ENCODE peak calls at places on chromosome 12, in eight cellular contexts. One of them, this sample, is unnamed.

GRCh38 chr12:110379201-110379600 is 24.3 kb downstream of the ANAPC7 start:
- DNase-seq in frontal cortex: no peak
- DNase-seq in HCT116: no peak
- DNase-seq in coronary artery: no peak
- DNase-seq in stimulated activated naive CD8-positive, alpha-beta T cell treated with anti-CD3 and anti-CD28 coated beads, Interleukin-15, Interleukin-2, amounts not matched to agents 100 U/mL and 50 U/mL, for 24 hours: no peak
- DNase-seq in germinal center: no peak
- DNase-seq in D341Med: no peak
- DNase-seq in activated CD4-positive, alpha-beta T cell treated with anti-CD3 and anti-CD28 coated beads, Interleukin-2, amount 50 U/mL, for 24 hours: no peak
- DNase-seq in this sample: no peak

GRCh38 chr12:108890208-108890607 is 10.3 kb downstream of the DAO start:
- DNase-seq in frontal cortex: no peak
- DNase-seq in HCT116: no peak
- DNase-seq in coronary artery: no peak
- DNase-seq in stimulated activated naive CD8-positive, alpha-beta T cell treated with anti-CD3 and anti-CD28 coated beads, Interleukin-15, Interleukin-2, amounts not matched to agents 100 U/mL and 50 U/mL, for 24 hours: peak
- DNase-seq in germinal center: no peak
- DNase-seq in D341Med: no peak
- DNase-seq in activated CD4-positive, alpha-beta T cell treated with anti-CD3 and anti-CD28 coated beads, Interleukin-2, amount 50 U/mL, for 24 hours: no peak
- DNase-seq in this sample: no peak

GRCh38 chr12:6554168-6554989 is 1.5 kb downstream of the IFFO1 start:
- DNase-seq in frontal cortex: no peak
- DNase-seq in HCT116: peak
- DNase-seq in coronary artery: no peak
- DNase-seq in stimulated activated naive CD8-positive, alpha-beta T cell treated with anti-CD3 and anti-CD28 coated beads, Interleukin-15, Interleukin-2, amounts not matched to agents 100 U/mL and 50 U/mL, for 24 hours: peak
- DNase-seq in germinal center: peak
- DNase-seq in D341Med: peak
- DNase-seq in activated CD4-positive, alpha-beta T cell treated with anti-CD3 and anti-CD28 coated beads, Interleukin-2, amount 50 U/mL, for 24 hours: no peak
- DNase-seq in this sample: no peak

GRCh38 chr12:57072661-57073060 is 5.9 kb downstream of the NEMP1 start:
- DNase-seq in frontal cortex: no peak
- DNase-seq in HCT116: no peak
- DNase-seq in coronary artery: no peak
- DNase-seq in stimulated activated naive CD8-positive, alpha-beta T cell treated with anti-CD3 and anti-CD28 coated beads, Interleukin-15, Interleukin-2, amounts not matched to agents 100 U/mL and 50 U/mL, for 24 hours: no peak
- DNase-seq in germinal center: no peak
- DNase-seq in D341Med: no peak
- DNase-seq in activated CD4-positive, alpha-beta T cell treated with anti-CD3 and anti-CD28 coated beads, Interleukin-2, amount 50 U/mL, for 24 hours: no peak
- DNase-seq in this sample: no peak

GRCh38 chr12:58341791-58342190 is 400.4 kb downstream of the ATP23 start:
- DNase-seq in frontal cortex: no peak
- DNase-seq in HCT116: no peak
- DNase-seq in coronary artery: no peak
- DNase-seq in stimulated activated naive CD8-positive, alpha-beta T cell treated with anti-CD3 and anti-CD28 coated beads, Interleukin-15, Interleukin-2, amounts not matched to agents 100 U/mL and 50 U/mL, for 24 hours: no peak
- DNase-seq in germinal center: no peak
- DNase-seq in D341Med: no peak
- DNase-seq in activated CD4-positive, alpha-beta T cell treated with anti-CD3 and anti-CD28 coated beads, Interleukin-2, amount 50 U/mL, for 24 hours: no peak
- DNase-seq in this sample: peak

GRCh38 chr12:53622724-53623123 is 3.5 kb downstream of the ATF7 start:
- DNase-seq in frontal cortex: no peak
- DNase-seq in HCT116: no peak
- DNase-seq in coronary artery: no peak
- DNase-seq in stimulated activated naive CD8-positive, alpha-beta T cell treated with anti-CD3 and anti-CD28 coated beads, Interleukin-15, Interleukin-2, amounts not matched to agents 100 U/mL and 50 U/mL, for 24 hours: no peak
- DNase-seq in germinal center: no peak
- DNase-seq in D341Med: no peak
- DNase-seq in activated CD4-positive, alpha-beta T cell treated with anti-CD3 and anti-CD28 coated beads, Interleukin-2, amount 50 U/mL, for 24 hours: no peak
- DNase-seq in this sample: no peak

GRCh38 chr12:105076098-105076497 is 8.2 kb downstream of the ALDH1L2 start:
- DNase-seq in frontal cortex: no peak
- DNase-seq in HCT116: no peak
- DNase-seq in coronary artery: no peak
- DNase-seq in stimulated activated naive CD8-positive, alpha-beta T cell treated with anti-CD3 and anti-CD28 coated beads, Interleukin-15, Interleukin-2, amounts not matched to agents 100 U/mL and 50 U/mL, for 24 hours: no peak
- DNase-seq in germinal center: no peak
- DNase-seq in D341Med: no peak
- DNase-seq in activated CD4-positive, alpha-beta T cell treated with anti-CD3 and anti-CD28 coated beads, Interleukin-2, amount 50 U/mL, for 24 hours: no peak
- DNase-seq in this sample: peak

GRCh38 chr12:14473707-14474287 is 93.9 kb downstream of the PLBD1 start:
- DNase-seq in frontal cortex: no peak
- DNase-seq in HCT116: peak
- DNase-seq in coronary artery: no peak
- DNase-seq in stimulated activated naive CD8-positive, alpha-beta T cell treated with anti-CD3 and anti-CD28 coated beads, Interleukin-15, Interleukin-2, amounts not matched to agents 100 U/mL and 50 U/mL, for 24 hours: no peak
- DNase-seq in germinal center: no peak
- DNase-seq in D341Med: no peak
- DNase-seq in activated CD4-positive, alpha-beta T cell treated with anti-CD3 and anti-CD28 coated beads, Interleukin-2, amount 50 U/mL, for 24 hours: no peak
- DNase-seq in this sample: peak

GRCh38 chr12:28974166-28974565 is 174.9 kb upstream of the FAR2 start:
- DNase-seq in frontal cortex: no peak
- DNase-seq in HCT116: no peak
- DNase-seq in coronary artery: no peak
- DNase-seq in stimulated activated naive CD8-positive, alpha-beta T cell treated with anti-CD3 and anti-CD28 coated beads, Interleukin-15, Interleukin-2, amounts not matched to agents 100 U/mL and 50 U/mL, for 24 hours: no peak
- DNase-seq in germinal center: no peak
- DNase-seq in D341Med: no peak
- DNase-seq in activated CD4-positive, alpha-beta T cell treated with anti-CD3 and anti-CD28 coated beads, Interleukin-2, amount 50 U/mL, for 24 hours: no peak
- DNase-seq in this sample: peak

GRCh38 chr12:92434607-92435025 is 268.2 kb upstream of the PLEKHG7 start:
- DNase-seq in frontal cortex: no peak
- DNase-seq in HCT116: no peak
- DNase-seq in coronary artery: no peak
- DNase-seq in stimulated activated naive CD8-positive, alpha-beta T cell treated with anti-CD3 and anti-CD28 coated beads, Interleukin-15, Interleukin-2, amounts not matched to agents 100 U/mL and 50 U/mL, for 24 hours: no peak
- DNase-seq in germinal center: peak
- DNase-seq in D341Med: no peak
- DNase-seq in activated CD4-positive, alpha-beta T cell treated with anti-CD3 and anti-CD28 coated beads, Interleukin-2, amount 50 U/mL, for 24 hours: no peak
- DNase-seq in this sample: no peak

GRCh38 chr12:12786371-12786715 is 884 bp downstream of the APOLD1 start:
- DNase-seq in frontal cortex: no peak
- DNase-seq in HCT116: no peak
- DNase-seq in coronary artery: no peak
- DNase-seq in stimulated activated naive CD8-positive, alpha-beta T cell treated with anti-CD3 and anti-CD28 coated beads, Interleukin-15, Interleukin-2, amounts not matched to agents 100 U/mL and 50 U/mL, for 24 hours: no peak
- DNase-seq in germinal center: no peak
- DNase-seq in D341Med: no peak
- DNase-seq in activated CD4-positive, alpha-beta T cell treated with anti-CD3 and anti-CD28 coated beads, Interleukin-2, amount 50 U/mL, for 24 hours: no peak
- DNase-seq in this sample: no peak

GRCh38 chr12:64028541-64028940 is 184.0 kb downstream of the SRGAP1 start:
- DNase-seq in frontal cortex: no peak
- DNase-seq in HCT116: no peak
- DNase-seq in coronary artery: no peak
- DNase-seq in stimulated activated naive CD8-positive, alpha-beta T cell treated with anti-CD3 and anti-CD28 coated beads, Interleukin-15, Interleukin-2, amounts not matched to agents 100 U/mL and 50 U/mL, for 24 hours: no peak
- DNase-seq in germinal center: no peak
- DNase-seq in D341Med: no peak
- DNase-seq in activated CD4-positive, alpha-beta T cell treated with anti-CD3 and anti-CD28 coated beads, Interleukin-2, amount 50 U/mL, for 24 hours: no peak
- DNase-seq in this sample: no peak

GRCh38 chr12:20950248-20950647 is 139.7 kb downstream of the SLCO1B3 start:
- DNase-seq in frontal cortex: no peak
- DNase-seq in HCT116: peak
- DNase-seq in coronary artery: no peak
- DNase-seq in stimulated activated naive CD8-positive, alpha-beta T cell treated with anti-CD3 and anti-CD28 coated beads, Interleukin-15, Interleukin-2, amounts not matched to agents 100 U/mL and 50 U/mL, for 24 hours: no peak
- DNase-seq in germinal center: no peak
- DNase-seq in D341Med: peak
- DNase-seq in activated CD4-positive, alpha-beta T cell treated with anti-CD3 and anti-CD28 coated beads, Interleukin-2, amount 50 U/mL, for 24 hours: no peak
- DNase-seq in this sample: no peak

GRCh38 chr12:132711169-132711843 is 664 bp downstream of the PGAM5 start:
- DNase-seq in frontal cortex: no peak
- DNase-seq in HCT116: no peak
- DNase-seq in coronary artery: no peak
- DNase-seq in stimulated activated naive CD8-positive, alpha-beta T cell treated with anti-CD3 and anti-CD28 coated beads, Interleukin-15, Interleukin-2, amounts not matched to agents 100 U/mL and 50 U/mL, for 24 hours: peak
- DNase-seq in germinal center: peak
- DNase-seq in D341Med: peak
- DNase-seq in activated CD4-positive, alpha-beta T cell treated with anti-CD3 and anti-CD28 coated beads, Interleukin-2, amount 50 U/mL, for 24 hours: no peak
- DNase-seq in this sample: no peak

GRCh38 chr12:6494968-6495367 is 1.1 kb downstream of the NCAPD2 start:
- DNase-seq in frontal cortex: no peak
- DNase-seq in HCT116: no peak
- DNase-seq in coronary artery: no peak
- DNase-seq in stimulated activated naive CD8-positive, alpha-beta T cell treated with anti-CD3 and anti-CD28 coated beads, Interleukin-15, Interleukin-2, amounts not matched to agents 100 U/mL and 50 U/mL, for 24 hours: no peak
- DNase-seq in germinal center: no peak
- DNase-seq in D341Med: no peak
- DNase-seq in activated CD4-positive, alpha-beta T cell treated with anti-CD3 and anti-CD28 coated beads, Interleukin-2, amount 50 U/mL, for 24 hours: no peak
- DNase-seq in this sample: no peak

GRCh38 chr12:75779891-75780501 is 251.6 kb downstream of the PHLDA1 start:
- DNase-seq in frontal cortex: no peak
- DNase-seq in HCT116: no peak
- DNase-seq in coronary artery: no peak
- DNase-seq in stimulated activated naive CD8-positive, alpha-beta T cell treated with anti-CD3 and anti-CD28 coated beads, Interleukin-15, Interleukin-2, amounts not matched to agents 100 U/mL and 50 U/mL, for 24 hours: no peak
- DNase-seq in germinal center: no peak
- DNase-seq in D341Med: no peak
- DNase-seq in activated CD4-positive, alpha-beta T cell treated with anti-CD3 and anti-CD28 coated beads, Interleukin-2, amount 50 U/mL, for 24 hours: no peak
- DNase-seq in this sample: no peak

GRCh38 chr12:20832911-20833310 is 22.4 kb downstream of the SLCO1B3 start:
- DNase-seq in frontal cortex: no peak
- DNase-seq in HCT116: no peak
- DNase-seq in coronary artery: no peak
- DNase-seq in stimulated activated naive CD8-positive, alpha-beta T cell treated with anti-CD3 and anti-CD28 coated beads, Interleukin-15, Interleukin-2, amounts not matched to agents 100 U/mL and 50 U/mL, for 24 hours: no peak
- DNase-seq in germinal center: no peak
- DNase-seq in D341Med: no peak
- DNase-seq in activated CD4-positive, alpha-beta T cell treated with anti-CD3 and anti-CD28 coated beads, Interleukin-2, amount 50 U/mL, for 24 hours: no peak
- DNase-seq in this sample: no peak

GRCh38 chr12:77584860-77585259 is 245.8 kb upstream of the NAV3 start:
- DNase-seq in frontal cortex: no peak
- DNase-seq in HCT116: no peak
- DNase-seq in coronary artery: no peak
- DNase-seq in stimulated activated naive CD8-positive, alpha-beta T cell treated with anti-CD3 and anti-CD28 coated beads, Interleukin-15, Interleukin-2, amounts not matched to agents 100 U/mL and 50 U/mL, for 24 hours: no peak
- DNase-seq in germinal center: no peak
- DNase-seq in D341Med: peak
- DNase-seq in activated CD4-positive, alpha-beta T cell treated with anti-CD3 and anti-CD28 coated beads, Interleukin-2, amount 50 U/mL, for 24 hours: no peak
- DNase-seq in this sample: no peak

GRCh38 chr12:34397591-34398365 is 375.5 kb downstream of the ALG10 start:
- DNase-seq in frontal cortex: peak
- DNase-seq in HCT116: no peak
- DNase-seq in coronary artery: no peak
- DNase-seq in stimulated activated naive CD8-positive, alpha-beta T cell treated with anti-CD3 and anti-CD28 coated beads, Interleukin-15, Interleukin-2, amounts not matched to agents 100 U/mL and 50 U/mL, for 24 hours: no peak
- DNase-seq in germinal center: no peak
- DNase-seq in D341Med: peak
- DNase-seq in activated CD4-positive, alpha-beta T cell treated with anti-CD3 and anti-CD28 coated beads, Interleukin-2, amount 50 U/mL, for 24 hours: no peak
- DNase-seq in this sample: no peak